ENCODE peak calls at places on chromosomes 5 and 9, in six cellular contexts. One of them, this sample, is unnamed.

GRCh38 chr9:116450378-116451139 is 236.5 kb upstream of the TRIM32 start:
- DNase-seq in nephron progenitor cell: no peak
- DNase-seq in upper lobe of right lung: peak
- DNase-seq in omental fat pad: no peak
- DNase-seq in IMR-90: peak
- DNase-seq in sigmoid colon: no peak
- DNase-seq in this sample: no peak

GRCh38 chr9:14104501-14104900 is 209.4 kb downstream of the NFIB start:
- DNase-seq in nephron progenitor cell: no peak
- DNase-seq in upper lobe of right lung: no peak
- DNase-seq in omental fat pad: no peak
- DNase-seq in IMR-90: no peak
- DNase-seq in sigmoid colon: no peak
- DNase-seq in this sample: no peak

GRCh38 chr5:167970002-167970401 is 321.4 kb upstream of the WWC1 start:
- DNase-seq in nephron progenitor cell: no peak
- DNase-seq in upper lobe of right lung: no peak
- DNase-seq in omental fat pad: no peak
- DNase-seq in IMR-90: peak
- DNase-seq in sigmoid colon: no peak
- DNase-seq in this sample: no peak

GRCh38 chr5:55694152-55694830 is 17.8 kb downstream of the SLC38A9 start:
- DNase-seq in nephron progenitor cell: no peak
- DNase-seq in upper lobe of right lung: no peak
- DNase-seq in omental fat pad: no peak
- DNase-seq in IMR-90: peak
- DNase-seq in sigmoid colon: no peak
- DNase-seq in this sample: no peak

GRCh38 chr9:18638448-18639249 is 164.7 kb downstream of the ADAMTSL1 start:
- DNase-seq in nephron progenitor cell: no peak
- DNase-seq in upper lobe of right lung: no peak
- DNase-seq in omental fat pad: no peak
- DNase-seq in IMR-90: peak
- DNase-seq in sigmoid colon: no peak
- DNase-seq in this sample: no peak

GRCh38 chr5:93438124-93438523 is 142.9 kb downstream of the NR2F1-AS1 start:
- DNase-seq in nephron progenitor cell: no peak
- DNase-seq in upper lobe of right lung: no peak
- DNase-seq in omental fat pad: no peak
- DNase-seq in IMR-90: no peak
- DNase-seq in sigmoid colon: no peak
- DNase-seq in this sample: no peak

GRCh38 chr5:174337276-174338203 is 292.0 kb downstream of the NSG2 start:
- DNase-seq in nephron progenitor cell: peak
- DNase-seq in upper lobe of right lung: no peak
- DNase-seq in omental fat pad: no peak
- DNase-seq in IMR-90: no peak
- DNase-seq in sigmoid colon: no peak
- DNase-seq in this sample: no peak

GRCh38 chr9:105053209-105053652 is 125.3 kb upstream of the ABCA1 start:
- DNase-seq in nephron progenitor cell: no peak
- DNase-seq in upper lobe of right lung: no peak
- DNase-seq in omental fat pad: peak
- DNase-seq in IMR-90: peak
- DNase-seq in sigmoid colon: no peak
- DNase-seq in this sample: no peak

GRCh38 chr5:103111458-103111857 is 8.5 kb downstream of the GIN1 start:
- DNase-seq in nephron progenitor cell: no peak
- DNase-seq in upper lobe of right lung: no peak
- DNase-seq in omental fat pad: no peak
- DNase-seq in IMR-90: no peak
- DNase-seq in sigmoid colon: no peak
- DNase-seq in this sample: no peak

GRCh38 chr5:8320244-8320643 is 451.3 kb downstream of the MTRR start:
- DNase-seq in nephron progenitor cell: no peak
- DNase-seq in upper lobe of right lung: no peak
- DNase-seq in omental fat pad: no peak
- DNase-seq in IMR-90: no peak
- DNase-seq in sigmoid colon: no peak
- DNase-seq in this sample: no peak

GRCh38 chr5:14164164-14164720 is 21.1 kb downstream of the TRIO start:
- DNase-seq in nephron progenitor cell: no peak
- DNase-seq in upper lobe of right lung: no peak
- DNase-seq in omental fat pad: no peak
- DNase-seq in IMR-90: no peak
- DNase-seq in sigmoid colon: no peak
- DNase-seq in this sample: no peak

GRCh38 chr5:134101686-134102439 is 12.6 kb upstream of the TCF7 start:
- DNase-seq in nephron progenitor cell: peak
- DNase-seq in upper lobe of right lung: peak
- DNase-seq in omental fat pad: peak
- DNase-seq in IMR-90: no peak
- DNase-seq in sigmoid colon: peak
- DNase-seq in this sample: no peak

GRCh38 chr5:115720888-115721287 is 95.1 kb upstream of the TMED7 start:
- DNase-seq in nephron progenitor cell: no peak
- DNase-seq in upper lobe of right lung: no peak
- DNase-seq in omental fat pad: no peak
- DNase-seq in IMR-90: no peak
- DNase-seq in sigmoid colon: no peak
- DNase-seq in this sample: no peak

GRCh38 chr9:128296340-128297220 is 20.5 kb downstream of the SWI5 start:
- DNase-seq in nephron progenitor cell: no peak
- DNase-seq in upper lobe of right lung: no peak
- DNase-seq in omental fat pad: no peak
- DNase-seq in IMR-90: peak
- DNase-seq in sigmoid colon: no peak
- DNase-seq in this sample: no peak

GRCh38 chr5:8730194-8730593 is 815.7 kb downstream of the SEMA5A start:
- DNase-seq in nephron progenitor cell: no peak
- DNase-seq in upper lobe of right lung: no peak
- DNase-seq in omental fat pad: no peak
- DNase-seq in IMR-90: peak
- DNase-seq in sigmoid colon: no peak
- DNase-seq in this sample: no peak

GRCh38 chr5:62197697-62198096 is 108.3 kb upstream of the KIF2A start:
- DNase-seq in nephron progenitor cell: no peak
- DNase-seq in upper lobe of right lung: no peak
- DNase-seq in omental fat pad: no peak
- DNase-seq in IMR-90: no peak
- DNase-seq in sigmoid colon: no peak
- DNase-seq in this sample: no peak

GRCh38 chr5:120532835-120533234 is 68.7 kb downstream of the PRR16 start:
- DNase-seq in nephron progenitor cell: peak
- DNase-seq in upper lobe of right lung: no peak
- DNase-seq in omental fat pad: no peak
- DNase-seq in IMR-90: no peak
- DNase-seq in sigmoid colon: no peak
- DNase-seq in this sample: no peak
- TF ChIP-seq CTCF in nephron progenitor cell: peak
- TF ChIP-seq CTCF in upper lobe of right lung: no peak
- TF ChIP-seq CTCF in omental fat pad: no peak
- TF ChIP-seq CTCF in IMR-90: no peak
- TF ChIP-seq CTCF in sigmoid colon: no peak
- TF ChIP-seq CTCF in this sample: peak

DNA sequence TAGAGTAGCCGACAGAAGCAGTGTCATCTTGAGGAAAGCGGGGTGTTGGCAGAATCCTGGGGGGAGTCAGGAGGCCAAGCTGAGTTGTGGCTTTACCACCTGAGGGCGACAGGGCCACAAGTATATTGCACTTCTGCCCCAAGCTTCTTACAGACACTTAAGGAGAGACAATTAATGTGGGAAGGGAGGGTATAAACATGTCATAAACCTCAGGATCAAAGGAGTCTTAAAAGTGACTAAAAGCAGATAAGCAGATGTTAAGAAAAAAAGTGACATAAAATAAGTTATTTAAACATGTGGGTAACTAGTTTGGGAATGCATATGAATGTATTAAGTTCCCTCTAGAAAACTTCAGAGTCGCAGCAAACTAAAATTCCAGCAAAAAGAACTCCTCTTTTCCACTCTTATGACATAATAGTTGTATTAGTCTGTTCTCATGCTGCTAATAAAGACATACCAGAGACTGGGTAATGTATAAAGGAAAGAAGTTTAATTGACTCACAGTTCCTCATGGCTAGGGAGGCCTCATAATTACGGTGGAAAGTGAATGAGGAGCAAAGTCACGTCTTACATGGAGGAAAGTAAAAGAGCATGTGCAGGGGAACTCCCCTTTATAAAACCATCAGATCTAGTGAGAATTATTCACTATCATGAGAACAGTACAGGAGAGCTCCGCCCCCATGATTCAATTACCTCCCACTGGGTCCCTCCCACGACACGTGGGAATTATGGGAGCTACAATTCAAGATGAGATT is 63.8 kb downstream of the ERAP1 start:
- DNase-seq in nephron progenitor cell: no peak
- DNase-seq in upper lobe of right lung: no peak
- DNase-seq in omental fat pad: no peak
- DNase-seq in IMR-90: no peak
- DNase-seq in sigmoid colon: no peak
- DNase-seq in this sample: no peak
- TF ChIP-seq CTCF in nephron progenitor cell: no peak
- TF ChIP-seq CTCF in upper lobe of right lung: no peak
- TF ChIP-seq CTCF in omental fat pad: no peak
- TF ChIP-seq CTCF in IMR-90: no peak
- TF ChIP-seq CTCF in sigmoid colon: no peak
- TF ChIP-seq CTCF in this sample: no peak

DNA sequence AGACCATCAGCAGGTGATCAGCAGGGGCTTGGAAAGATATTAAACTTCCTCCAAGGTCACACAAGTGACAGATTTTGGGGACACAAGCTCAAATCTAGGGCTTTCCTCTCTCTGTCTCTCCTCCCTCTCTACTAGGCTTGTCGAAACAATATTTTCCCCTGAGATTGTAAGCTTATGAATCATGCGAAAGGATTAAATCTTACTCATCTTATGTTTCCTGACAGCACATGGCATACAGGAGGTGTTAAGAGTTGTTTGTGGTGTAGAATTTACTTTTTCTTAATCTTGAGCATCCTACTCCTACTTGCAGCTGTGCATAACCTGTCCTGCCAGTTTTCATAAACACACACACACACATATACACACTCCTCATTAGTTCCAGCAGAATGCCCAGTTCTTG is 186.3 kb downstream of the MARCHF11 start:
- DNase-seq in nephron progenitor cell: no peak
- DNase-seq in upper lobe of right lung: no peak
- DNase-seq in omental fat pad: no peak
- DNase-seq in IMR-90: peak
- DNase-seq in sigmoid colon: no peak
- DNase-seq in this sample: no peak
- TF ChIP-seq CTCF in nephron progenitor cell: no peak
- TF ChIP-seq CTCF in upper lobe of right lung: no peak
- TF ChIP-seq CTCF in omental fat pad: no peak
- TF ChIP-seq CTCF in IMR-90: no peak
- TF ChIP-seq CTCF in sigmoid colon: no peak
- TF ChIP-seq CTCF in this sample: no peak

GRCh38 chr5:150545246-150545645 is 37.3 kb downstream of the NDST1 start:
- DNase-seq in nephron progenitor cell: no peak
- DNase-seq in upper lobe of right lung: no peak
- DNase-seq in omental fat pad: no peak
- DNase-seq in IMR-90: no peak
- DNase-seq in sigmoid colon: no peak
- DNase-seq in this sample: no peak
- TF ChIP-seq CTCF in nephron progenitor cell: no peak
- TF ChIP-seq CTCF in upper lobe of right lung: no peak
- TF ChIP-seq CTCF in omental fat pad: no peak
- TF ChIP-seq CTCF in IMR-90: no peak
- TF ChIP-seq CTCF in sigmoid colon: no peak
- TF ChIP-seq CTCF in this sample: no peak

GRCh38 chr5:139897342-139897741 is 101.7 kb downstream of the PSD2 start:
- DNase-seq in nephron progenitor cell: no peak
- DNase-seq in upper lobe of right lung: no peak
- DNase-seq in omental fat pad: no peak
- DNase-seq in IMR-90: no peak
- DNase-seq in sigmoid colon: peak
- DNase-seq in this sample: no peak
- TF ChIP-seq CTCF in nephron progenitor cell: no peak
- TF ChIP-seq CTCF in upper lobe of right lung: no peak
- TF ChIP-seq CTCF in omental fat pad: no peak
- TF ChIP-seq CTCF in IMR-90: no peak
- TF ChIP-seq CTCF in sigmoid colon: no peak
- TF ChIP-seq CTCF in this sample: no peak

GRCh38 chr9:99779277-99779676 is 42.4 kb upstream of the NR4A3 start:
- DNase-seq in nephron progenitor cell: no peak
- DNase-seq in upper lobe of right lung: no peak
- DNase-seq in omental fat pad: no peak
- DNase-seq in IMR-90: no peak
- DNase-seq in sigmoid colon: no peak
- DNase-seq in this sample: no peak

GRCh38 chr9:99785010-99785590 is 36.6 kb upstream of the NR4A3 start:
- DNase-seq in nephron progenitor cell: no peak
- DNase-seq in upper lobe of right lung: no peak
- DNase-seq in omental fat pad: no peak
- DNase-seq in IMR-90: no peak
- DNase-seq in sigmoid colon: no peak
- DNase-seq in this sample: no peak

GRCh38 chr9:99778829-99779228 is 42.9 kb upstream of the NR4A3 start:
- DNase-seq in nephron progenitor cell: no peak
- DNase-seq in upper lobe of right lung: no peak
- DNase-seq in omental fat pad: no peak
- DNase-seq in IMR-90: no peak
- DNase-seq in sigmoid colon: no peak
- DNase-seq in this sample: no peak

GRCh38 chr9:99783799-99784198 is 37.9 kb upstream of the NR4A3 start:
- DNase-seq in nephron progenitor cell: no peak
- DNase-seq in upper lobe of right lung: no peak
- DNase-seq in omental fat pad: no peak
- DNase-seq in IMR-90: no peak
- DNase-seq in sigmoid colon: no peak
- DNase-seq in this sample: no peak

GRCh38 chr9:99782962-99783718 is 38.5 kb upstream of the NR4A3 start:
- DNase-seq in nephron progenitor cell: no peak
- DNase-seq in upper lobe of right lung: no peak
- DNase-seq in omental fat pad: no peak
- DNase-seq in IMR-90: no peak
- DNase-seq in sigmoid colon: no peak
- DNase-seq in this sample: no peak
- TF ChIP-seq CTCF in nephron progenitor cell: no peak
- TF ChIP-seq CTCF in upper lobe of right lung: no peak
- TF ChIP-seq CTCF in omental fat pad: no peak
- TF ChIP-seq CTCF in IMR-90: no peak
- TF ChIP-seq CTCF in sigmoid colon: no peak
- TF ChIP-seq CTCF in this sample: no peak

GRCh38 chr5:128844354-128844923 is 120.8 kb upstream of the SLC27A6 start:
- DNase-seq in nephron progenitor cell: no peak
- DNase-seq in upper lobe of right lung: no peak
- DNase-seq in omental fat pad: no peak
- DNase-seq in IMR-90: peak
- DNase-seq in sigmoid colon: no peak
- DNase-seq in this sample: no peak
- TF ChIP-seq CTCF in nephron progenitor cell: peak
- TF ChIP-seq CTCF in upper lobe of right lung: peak
- TF ChIP-seq CTCF in omental fat pad: no peak
- TF ChIP-seq CTCF in IMR-90: peak
- TF ChIP-seq CTCF in sigmoid colon: peak
- TF ChIP-seq CTCF in this sample: peak